ENCODE peak calls at places on chromosome 7, in seven cellular contexts. M, F, U, H, I, L and Z are unnamed samples.

GRCh38 chr7:117229350-117229749 is 93.5 kb downstream of the WNT2 start:
- DNase-seq in M (no peak), F (no peak), U (no peak), H (no peak), I (no peak), L (no peak), Z (no peak)

GRCh38 chr7:112272921-112273561 is 66.5 kb downstream of the ZNF277 start:
- DNase-seq in M (peak; percentile 33), F (peak; percentile 33), U (no peak), H (peak; percentile 8), I (no peak), L (no peak), Z (peak; percentile 16)

GRCh38 chr7:152313879-152314604 is 121.8 kb downstream of the KMT2C start:
- DNase-seq in M (peak; percentile 7), F (no peak), U (no peak), H (peak; percentile 69), I (no peak), L (peak; percentile 94), Z (peak; percentile 98)

GRCh38 chr7:25949672-25950487 is 202.1 kb upstream of the NFE2L3 start:
- DNase-seq in M (peak; percentile 75), F (peak; percentile 29), U (no peak), H (no peak), I (no peak), L (no peak), Z (no peak)

GRCh38 chr7:27115161-27116018 is 12.9 kb upstream of the HOXA2 start:
- DNase-seq in M (no peak), F (no peak), U (peak; percentile 49), H (no peak), I (peak; percentile 69), L (no peak), Z (no peak)

GRCh38 chr7:50838675-50839377 is 56.1 kb upstream of the GRB10 start:
- DNase-seq in M (no peak), F (peak; percentile 54), U (peak; percentile 71), H (peak; percentile 66), I (no peak), L (peak; percentile 88), Z (peak; percentile 78)

GRCh38 chr7:66667023-66667728 is 38.5 kb downstream of the KCTD7 start:
- DNase-seq in M (no peak), F (no peak), U (no peak), H (no peak), I (no peak), L (no peak), Z (no peak)

GRCh38 chr7:25353191-25353590 is 124.9 kb upstream of the NPVF start:
- DNase-seq in M (no peak), F (no peak), U (no peak), H (no peak), I (no peak), L (peak; percentile 1), Z (no peak)

GRCh38 chr7:118855290-118855689 is 630.8 kb downstream of the ANKRD7 start:
- DNase-seq in M (no peak), F (no peak), U (no peak), H (no peak), I (no peak), L (no peak), Z (no peak)

GRCh38 chr7:77570330-77571011 is 33.4 kb downstream of the PTPN12 start:
- DNase-seq in M (peak; percentile 18), F (no peak), U (no peak), H (peak; percentile 92), I (no peak), L (peak; percentile 33), Z (peak; percentile 79)

GRCh38 chr7:141071855-141072547 is 1.9 kb upstream of the TMEM178B start:
- DNase-seq in M (no peak), F (no peak), U (no peak), H (no peak), I (no peak), L (no peak), Z (no peak)

GRCh38 chr7:138603549-138604324 is 97.4 kb downstream of the SVOPL start:
- DNase-seq in M (no peak), F (no peak), U (no peak), H (no peak), I (no peak), L (no peak), Z (no peak)

GRCh38 chr7:27647052-27647451 is 15.6 kb downstream of the HIBADH start:
- DNase-seq in M (no peak), F (no peak), U (no peak), H (peak; percentile 30), I (no peak), L (peak; percentile 85), Z (peak; percentile 85)

GRCh38 chr7:135862586-135863361 is 114.2 kb upstream of the FAM180A start:
- DNase-seq in M (no peak), F (no peak), U (no peak), H (peak; percentile 2), I (no peak), L (no peak), Z (no peak)

GRCh38 chr7:71132521-71133231 is 732 bp downstream of the GALNT17 start:
- DNase-seq in M (no peak), F (peak; percentile 29), U (no peak), H (no peak), I (no peak), L (no peak), Z (no peak)

GRCh38 chr7:117020605-117021002 is 67.3 kb downstream of the ST7 start:
- DNase-seq in M (no peak), F (no peak), U (no peak), H (peak; percentile 3), I (no peak), L (no peak), Z (no peak)

GRCh38 chr7:90611115-90611514 is 15.0 kb downstream of the CDK14 start:
- DNase-seq in M (peak; percentile 73), F (no peak), U (no peak), H (no peak), I (no peak), L (no peak), Z (no peak)

GRCh38 chr7:27918503-27918902 is 178.5 kb downstream of the TAX1BP1 start:
- DNase-seq in M (no peak), F (no peak), U (no peak), H (no peak), I (no peak), L (no peak), Z (no peak)

GRCh38 chr7:108805808-108806397 is 236.2 kb downstream of the DNAJB9 start:
- DNase-seq in M (peak; percentile 49), F (no peak), U (no peak), H (peak; percentile 5), I (no peak), L (peak; percentile 8), Z (peak; percentile 72)

GRCh38 chr7:34087892-34088891 is 182.9 kb downstream of the BMPER start:
- DNase-seq in M (peak; percentile 5), F (no peak), U (no peak), H (peak; percentile 31), I (no peak), L (peak; percentile 45), Z (peak; percentile 56)

GRCh38 chr7:108244110-108244509 is 113.9 kb upstream of the LAMB4 start:
- DNase-seq in M (no peak), F (no peak), U (no peak), H (no peak), I (no peak), L (peak; percentile 30), Z (no peak)

GRCh38 chr7:36116347-36117200 is 36.5 kb upstream of the EEPD1 start:
- DNase-seq in M (no peak), F (no peak), U (no peak), H (peak; percentile 4), I (no peak), L (peak; percentile 76), Z (no peak)

GRCh38 chr7:122511268-122511667 is 187.6 kb downstream of the RNF133 start:
- DNase-seq in M (no peak), F (no peak), U (no peak), H (no peak), I (no peak), L (no peak), Z (no peak)

GRCh38 chr7:79876769-79877362 is 257.8 kb upstream of the GNAI1 start:
- DNase-seq in M (no peak), F (no peak), U (no peak), H (peak; percentile 55), I (no peak), L (peak; percentile 87), Z (peak; percentile 91)

GRCh38 chr7:137682596-137682995 is 164.2 kb downstream of the DGKI start:
- DNase-seq in M (no peak), F (no peak), U (no peak), H (peak; percentile 95), I (no peak), L (peak; percentile 82), Z (peak; percentile 79)

GRCh38 chr7:129950191-129950940 is 2.4 kb downstream of the UBE2H start:
- DNase-seq in M (peak; percentile 80), F (no peak), U (no peak), H (peak; percentile 16), I (no peak), L (peak; percentile 30), Z (no peak)

GRCh38 chr7:72805526-72806494 is 22.2 kb downstream of the TYW1B start:
- DNase-seq in M (no peak), F (no peak), U (no peak), H (peak; percentile 90), I (no peak), L (peak; percentile 35), Z (peak; percentile 72)

GRCh38 chr7:25856056-25856780 is 295.8 kb upstream of the NFE2L3 start:
- DNase-seq in M (no peak), F (no peak), U (no peak), H (peak; percentile 40), I (no peak), L (no peak), Z (no peak)

GRCh38 chr7:90474284-90475210 is 5.1 kb downstream of the PTTG1IP2 start:
- DNase-seq in M (no peak), F (no peak), U (no peak), H (peak; percentile 88), I (no peak), L (peak; percentile 99), Z (peak; percentile 90)

GRCh38 chr7:159099217-159099655 is 45.4 kb downstream of the VIPR2 start:
- DNase-seq in M (no peak), F (peak; percentile 68), U (peak; percentile 57), H (no peak), I (no peak), L (no peak), Z (no peak)

GRCh38 chr7:20834656-20835055 is 48.0 kb upstream of the SP8 start:
- DNase-seq in M (no peak), F (no peak), U (no peak), H (no peak), I (no peak), L (peak; percentile 9), Z (no peak)
- TF ChIP-seq CTCF in M (peak; percentile 22), F (no peak), U (no peak), H (no peak), I (no peak), L (peak; percentile 34), Z (no peak)

GRCh38 chr7:156892086-156892800 is 740 bp downstream of the LMBR1 start:
- DNase-seq in M (peak; percentile 77), F (peak; percentile 68), U (peak; percentile 75), H (peak; percentile 5), I (peak; percentile 23), L (no peak), Z (peak; percentile 32)
- H3K4me3 ChIP-seq in M (peak overlapping the region; percentile 97), F (peak overlapping the region; percentile 86), U (peak overlapping the region; percentile 94), H (peak overlapping the region; percentile 70), I (peak overlapping the region; percentile 89), L (peak overlapping the region; percentile 65), Z (peak overlapping the region; percentile 84)

GRCh38 chr7:4904346-4904745 is 20.8 kb upstream of the RADIL start:
- DNase-seq in M (no peak), F (no peak), U (no peak), H (no peak), I (no peak), L (no peak), Z (no peak)
- TF ChIP-seq CTCF in M (no peak), F (no peak), U (no peak), H (no peak), I (no peak), L (no peak), Z (no peak)

GRCh38 chr7:9242604-9243003 is 809.2 kb downstream of the NXPH1 start:
- DNase-seq in M (no peak), F (no peak), U (no peak), H (no peak), I (no peak), L (no peak), Z (no peak)
- H3K4me3 ChIP-seq in M (no peak overlapping the region), F (no peak overlapping the region), U (no peak overlapping the region), H (no peak overlapping the region), I (no peak overlapping the region), L (no peak overlapping the region), Z (no peak overlapping the region)